ENCODE peak calls at places on chromosomes 3 and 15, in ten cellular contexts. N, E, Q, I, K, Z, V, B, P and U are unnamed samples.
A peak's percentile ranks its signal among the peaks of the same experiment; 100 is the strongest.

GRCh38 chr15:59443341-59444081 is 5.5 kb downstream of the FAM81A start:
- DNase-seq in N (no peak), E (no peak), Q (no peak), I (no peak), K (no peak), Z (no peak), V (no peak), B (peak; percentile 22), P (no peak), U (no peak)

GRCh38 chr3:148750296-148750695 is 52.6 kb downstream of the AGTR1 start:
- DNase-seq in N (no peak), E (no peak), Q (no peak), I (no peak), K (no peak), Z (no peak), V (no peak), B (no peak), P (no peak), U (no peak)

GRCh38 chr15:73607405-73607804 is 25.8 kb downstream of the NPTN start:
- DNase-seq in N (no peak), E (no peak), Q (no peak), I (no peak), K (no peak), Z (no peak), V (no peak), B (no peak), P (no peak), U (no peak)

GRCh38 chr3:147423601-147424324 is 14.6 kb downstream of the ZIC1 start:
- DNase-seq in N (no peak), E (no peak), Q (no peak), I (no peak), K (no peak), Z (no peak), V (no peak), B (peak; percentile 59), P (no peak), U (no peak)

GRCh38 chr3:85796140-85796539 is 837.4 kb downstream of the CADM2 start:
- DNase-seq in N (no peak), E (no peak), Q (no peak), I (no peak), K (no peak), Z (no peak), V (no peak), B (no peak), P (no peak), U (no peak)

GRCh38 chr3:12363397-12364195 is 74.7 kb downstream of the PPARG start:
- DNase-seq in N (no peak), E (no peak), Q (no peak), I (no peak), K (no peak), Z (no peak), V (no peak), B (no peak), P (no peak), U (no peak)

GRCh38 chr15:31434418-31435255 is 108.0 kb downstream of the KLF13 start:
- DNase-seq in N (no peak), E (no peak), Q (peak; percentile 75), I (peak; percentile 92), K (peak; percentile 49), Z (no peak), V (peak; percentile 60), B (no peak), P (peak; percentile 70), U (peak; percentile 78)

GRCh38 chr15:72790302-72790955 is 6.9 kb upstream of the ADPGK start:
- DNase-seq in N (no peak), E (no peak), Q (no peak), I (no peak), K (no peak), Z (no peak), V (no peak), B (no peak), P (no peak), U (no peak)

GRCh38 chr3:39327746-39328349 is 1.7 kb upstream of the CCR8 start:
- DNase-seq in N (no peak), E (no peak), Q (no peak), I (no peak), K (no peak), Z (no peak), V (no peak), B (no peak), P (no peak), U (peak; percentile 31)

GRCh38 chr15:67406257-67406861 is 114.6 kb upstream of the C15orf61 start:
- DNase-seq in N (no peak), E (no peak), Q (no peak), I (no peak), K (no peak), Z (no peak), V (no peak), B (no peak), P (no peak), U (no peak)

GRCh38 chr15:23629234-23629805 is 18.3 kb downstream of the MAGEL2 start:
- DNase-seq in N (no peak), E (no peak), Q (no peak), I (no peak), K (no peak), Z (no peak), V (no peak), B (peak; percentile 41), P (no peak), U (no peak)

DNA sequence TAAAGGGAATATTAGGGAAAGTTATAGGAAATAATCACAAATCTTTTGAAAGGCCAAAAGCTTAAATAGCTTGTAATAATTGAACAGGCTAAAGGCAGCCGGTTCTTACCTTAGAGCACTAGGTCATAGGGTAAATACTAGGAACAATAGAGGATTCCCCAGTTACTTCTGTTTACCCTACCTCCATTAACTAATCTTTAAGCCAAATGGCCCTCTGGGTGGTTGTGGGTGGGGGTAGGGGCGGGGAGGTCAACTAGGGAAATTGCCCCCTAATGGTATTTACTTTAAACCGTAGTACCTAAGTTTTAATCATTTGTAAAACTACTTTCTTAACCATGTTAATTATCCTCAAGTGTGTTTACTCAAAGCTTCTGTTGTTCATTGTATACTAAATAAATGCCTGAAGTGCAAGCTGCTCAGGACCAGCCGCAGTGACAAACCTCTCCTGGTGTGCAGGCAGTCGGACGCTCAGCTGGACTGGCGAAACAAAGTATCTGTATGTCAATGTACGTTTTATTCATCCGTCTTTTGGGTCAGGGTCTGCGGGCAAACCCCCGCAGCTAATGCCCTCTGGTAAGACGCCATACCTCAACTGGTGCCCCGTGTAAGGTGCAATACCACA is 18.9 kb downstream of the MAGEL2 start:
- DNase-seq in N (no peak), E (no peak), Q (no peak), I (no peak), K (no peak), Z (no peak), V (no peak), B (peak; percentile 16), P (no peak), U (no peak)
- H3K4me3 ChIP-seq in N (no peak overlapping the region), E (no peak overlapping the region), Q (no peak overlapping the region), I (no peak overlapping the region), K (no peak overlapping the region), Z (no peak overlapping the region), V (no peak overlapping the region), B (peak overlapping the region; percentile 26), P (no peak overlapping the region), U (no peak overlapping the region)

DNA sequence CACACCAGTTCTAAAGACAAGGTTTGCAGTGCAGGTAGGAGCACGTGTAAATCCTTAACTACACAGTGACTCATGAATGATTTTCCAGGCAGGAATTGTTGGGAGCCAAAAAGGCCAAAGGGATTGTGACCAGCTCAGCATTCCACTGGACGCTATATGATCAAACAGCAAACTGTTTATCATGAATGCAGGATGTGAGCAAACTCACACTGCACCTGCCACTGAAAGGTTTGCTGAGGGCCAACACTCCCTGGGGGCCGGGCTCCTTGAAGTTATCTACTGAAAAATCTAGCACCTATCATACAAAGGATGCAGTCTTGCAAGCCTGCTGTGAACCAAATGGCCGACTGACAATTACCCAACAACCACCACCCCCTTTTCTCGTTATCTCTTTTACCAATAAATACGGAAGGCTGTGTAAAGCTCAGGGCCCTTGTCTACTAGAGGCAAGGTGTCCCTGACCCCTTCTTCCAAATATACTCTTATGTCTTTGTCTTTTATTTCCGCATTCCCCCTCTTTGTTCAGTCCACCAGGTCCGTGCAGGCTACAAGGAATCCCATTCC is 11.5 kb upstream of the DNASE1L3 start:
- DNase-seq in N (no peak), E (no peak), Q (no peak), I (no peak), K (no peak), Z (no peak), V (no peak), B (no peak), P (peak; percentile 16), U (no peak)
- H3K27ac ChIP-seq in N (no peak overlapping the region), E (no peak overlapping the region), Q (no peak overlapping the region), I (no peak overlapping the region), K (no peak overlapping the region), Z (no peak overlapping the region), V (no peak overlapping the region), B (no peak overlapping the region), P (no peak overlapping the region), U (no peak overlapping the region)

GRCh38 chr3:42174679-42175660 is 83.8 kb downstream of the TRAK1 start:
- DNase-seq in N (no peak), E (no peak), Q (no peak), I (no peak), K (no peak), Z (no peak), V (no peak), B (no peak), P (no peak), U (no peak)

GRCh38 chr3:42176635-42177034 is 85.5 kb downstream of the TRAK1 start:
- DNase-seq in N (no peak), E (no peak), Q (no peak), I (no peak), K (no peak), Z (no peak), V (no peak), B (no peak), P (no peak), U (no peak)

GRCh38 chr3:42177801-42178150 is 86.6 kb downstream of the TRAK1 start:
- DNase-seq in N (no peak), E (no peak), Q (no peak), I (no peak), K (no peak), Z (no peak), V (no peak), B (no peak), P (no peak), U (no peak)

GRCh38 chr3:42177068-42177800 is 86.1 kb downstream of the TRAK1 start:
- DNase-seq in N (no peak), E (no peak), Q (no peak), I (no peak), K (no peak), Z (no peak), V (no peak), B (no peak), P (no peak), U (no peak)

DNA sequence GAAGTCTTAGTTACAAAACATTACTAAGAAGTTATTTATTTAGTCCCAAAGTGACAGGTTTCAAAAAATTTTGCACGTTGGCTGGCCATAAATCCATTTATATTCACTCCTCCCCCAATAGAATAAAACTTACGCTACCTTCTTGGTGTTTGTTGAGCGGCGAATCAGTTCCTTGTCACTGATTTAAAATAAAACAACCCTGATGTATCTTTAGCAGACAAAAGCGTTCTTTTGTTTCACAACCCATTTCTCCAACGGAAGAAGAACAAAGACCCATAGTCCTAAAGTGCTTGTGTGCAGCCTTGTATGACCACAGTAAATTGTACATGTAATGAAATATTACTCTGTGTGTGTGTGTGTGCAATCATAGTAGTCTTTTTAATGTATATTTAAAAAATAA is 84.7 kb downstream of the TRAK1 start:
- DNase-seq in N (no peak), E (no peak), Q (no peak), I (no peak), K (no peak), Z (no peak), V (no peak), B (peak; percentile 10), P (no peak), U (no peak)
- H3K4me3 ChIP-seq in N (no peak overlapping the region), E (no peak overlapping the region), Q (no peak overlapping the region), I (no peak overlapping the region), K (no peak overlapping the region), Z (no peak overlapping the region), V (no peak overlapping the region), B (no peak overlapping the region), P (no peak overlapping the region), U (no peak overlapping the region)

GRCh38 chr3:35422826-35423601 is 216.3 kb upstream of the ARPP21 start:
- DNase-seq in N (no peak), E (no peak), Q (no peak), I (no peak), K (no peak), Z (no peak), V (no peak), B (no peak), P (no peak), U (no peak)
- H3K27ac ChIP-seq in N (no peak overlapping the region), E (peak overlapping the region; percentile 65), Q (no peak overlapping the region), I (no peak overlapping the region), K (no peak overlapping the region), Z (no peak overlapping the region), V (no peak overlapping the region), B (no peak overlapping the region), P (no peak overlapping the region), U (no peak overlapping the region)